ENCODE peak calls at places on chromosome X, in seven cellular contexts. O is stomach, S is neural crest cell, H is psoas muscle, P is foreskin fibroblast, Q is astrocyte, F is left lung. E is an unnamed sample.

GRCh38 chrX:3585719-3586118 is 127.7 kb downstream of the PRKX start:
- DNase-seq in O (no peak), S (no peak), H (no peak), P (no peak), Q (no peak), F (no peak), E (no peak)

GRCh38 chrX:20056704-20057103 is 60.0 kb downstream of the MAP7D2 start:
- DNase-seq in O (no peak), S (no peak), H (no peak), P (no peak), Q (peak; percentile 44), F (no peak), E (no peak)

GRCh38 chrX:79270401-79270800 is 96.7 kb downstream of the ITM2A start:
- DNase-seq in O (peak; percentile 31), S (no peak), H (peak; percentile 52), P (peak; percentile 75), Q (no peak), F (no peak), E (no peak)

GRCh38 chrX:19017271-19017670 is 33.4 kb upstream of the PHKA2 start:
- DNase-seq in O (no peak), S (peak; percentile 2), H (no peak), P (peak; percentile 52), Q (no peak), F (no peak), E (no peak)

GRCh38 chrX:65706041-65706828 is 38.8 kb downstream of the MSN start:
- DNase-seq in O (no peak), S (no peak), H (peak; percentile 66), P (peak; percentile 92), Q (peak; percentile 72), F (peak; percentile 42), E (no peak)

GRCh38 chrX:100410083-100410590 is at the start of gene PCDH19:
- DNase-seq in O (peak; percentile 54), S (peak; percentile 82), H (peak; percentile 70), P (peak; percentile 64), Q (peak; percentile 7), F (peak; percentile 52), E (peak; percentile 76)

GRCh38 chrX:64321507-64321906 is 73.7 kb downstream of the MTMR8 start:
- DNase-seq in O (no peak), S (no peak), H (no peak), P (no peak), Q (no peak), F (no peak), E (no peak)

GRCh38 chrX:108224727-108225455 is 133.3 kb downstream of the ATG4A start:
- DNase-seq in O (no peak), S (peak; percentile 22), H (peak; percentile 31), P (peak; percentile 63), Q (peak; percentile 47), F (no peak), E (no peak)

GRCh38 chrX:71669492-71669891 is 2.1 kb downstream of the LOC101059915 start:
- DNase-seq in O (no peak), S (no peak), H (no peak), P (no peak), Q (no peak), F (peak; percentile 26), E (no peak)

GRCh38 chrX:79452879-79453278 is 85.7 kb upstream of the ITM2A start:
- DNase-seq in O (peak; percentile 34), S (no peak), H (peak; percentile 22), P (no peak), Q (no peak), F (no peak), E (no peak)

GRCh38 chrX:147958316-147958715 is 22.8 kb upstream of the FMR1NB start:
- DNase-seq in O (no peak), S (no peak), H (no peak), P (peak; percentile 82), Q (peak; percentile 52), F (no peak), E (no peak)

GRCh38 chrX:39582091-39582490 is 515.7 kb downstream of the BCOR start:
- DNase-seq in O (peak; percentile 39), S (no peak), H (no peak), P (no peak), Q (peak; percentile 36), F (no peak), E (no peak)

GRCh38 chrX:25175743-25176142 is 160.0 kb upstream of the ARX start:
- DNase-seq in O (no peak), S (no peak), H (no peak), P (no peak), Q (no peak), F (no peak), E (no peak)

GRCh38 chrX:23592741-23593140 is 74.6 kb upstream of the PRDX4 start:
- DNase-seq in O (no peak), S (no peak), H (no peak), P (no peak), Q (no peak), F (no peak), E (no peak)

GRCh38 chrX:38086451-38087215 is 80.3 kb downstream of the SYTL5 start:
- DNase-seq in O (no peak), S (no peak), H (no peak), P (no peak), Q (peak; percentile 83), F (no peak), E (no peak)

GRCh38 chrX:99301990-99302389 is 1108.1 kb downstream of the PCDH19 start:
- DNase-seq in O (no peak), S (no peak), H (no peak), P (no peak), Q (no peak), F (no peak), E (no peak)

GRCh38 chrX:53481093-53481492 is 46.9 kb upstream of the HSD17B10 start:
- DNase-seq in O (peak; percentile 26), S (no peak), H (no peak), P (peak; percentile 19), Q (no peak), F (no peak), E (no peak)

GRCh38 chrX:275967-276587 is 5.1 kb upstream of the PLCXD1 start:
- DNase-seq in O (peak; percentile 90), S (no peak), H (peak; percentile 75), P (peak; percentile 76), Q (peak; percentile 22), F (peak; percentile 86), E (no peak)

GRCh38 chrX:12447448-12448154 is 309.3 kb downstream of the FRMPD4 start:
- DNase-seq in O (no peak), S (no peak), H (no peak), P (peak; percentile 88), Q (peak; percentile 76), F (no peak), E (no peak)

GRCh38 chrX:43813898-43814297 is 68.4 kb downstream of the MAOB start:
- DNase-seq in O (no peak), S (peak; percentile 1), H (peak; percentile 47), P (peak; percentile 20), Q (no peak), F (no peak), E (no peak)

GRCh38 chrX:3244955-3245354 is 101.5 kb downstream of the MXRA5 start:
- DNase-seq in O (no peak), S (no peak), H (no peak), P (peak; percentile 28), Q (no peak), F (no peak), E (no peak)

DNA sequence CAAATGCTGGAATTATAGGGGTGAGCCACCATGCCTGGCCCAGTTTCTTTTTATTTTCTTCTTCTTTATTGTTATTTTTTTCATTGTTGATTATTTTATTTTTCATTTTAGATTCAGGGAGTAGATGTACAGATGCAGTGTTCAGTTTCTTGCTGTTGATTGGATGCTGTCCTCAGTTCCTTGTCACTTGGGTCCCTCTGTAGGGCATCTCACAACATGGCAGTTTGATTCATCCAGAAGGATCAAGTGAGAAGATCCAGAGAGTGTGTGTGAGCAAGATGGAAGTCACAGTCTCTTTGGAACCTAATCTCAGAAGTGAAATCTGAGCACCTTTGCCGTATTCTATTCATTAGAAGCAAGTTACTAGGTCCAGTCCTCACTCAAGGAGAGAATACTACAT is 20.9 kb downstream of the HMGB3 start:
- DNase-seq in O (no peak), S (no peak), H (no peak), P (no peak), Q (no peak), F (no peak), E (no peak)
- TF ChIP-seq CTCF in O (no peak), S (no peak), H (peak; percentile 30), P (peak; percentile 19), Q (no peak), F (no peak), E (no peak)

DNA sequence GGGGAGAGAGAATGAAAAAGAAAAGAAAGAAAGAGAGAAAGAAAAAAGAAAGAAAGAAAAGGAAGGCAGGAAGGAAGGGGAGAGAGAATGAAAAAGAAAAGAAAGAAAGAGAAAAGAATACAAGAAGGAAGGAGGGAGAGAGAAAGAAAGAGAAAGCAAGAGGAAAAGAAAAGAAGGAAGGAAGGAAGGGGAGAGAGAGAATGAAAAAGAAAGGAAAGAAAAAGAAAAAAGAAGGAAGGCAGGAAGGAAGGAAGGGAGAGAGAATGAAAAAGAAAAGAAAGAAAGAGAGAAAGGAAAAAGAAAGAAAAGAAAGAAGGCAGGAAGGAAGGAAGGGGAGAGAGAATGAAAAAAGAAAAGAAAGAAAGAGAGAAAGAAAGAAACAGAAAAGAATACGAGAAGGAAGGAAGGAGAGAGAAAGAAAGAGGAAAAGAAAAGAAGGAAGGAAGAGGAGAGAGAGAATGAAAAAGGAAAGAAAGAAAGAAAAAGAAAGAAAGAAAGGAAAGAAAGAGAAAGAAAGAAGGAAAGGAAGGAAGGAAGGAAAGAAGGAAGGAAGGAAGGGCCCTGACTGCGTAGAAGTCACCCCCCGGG is 15.1 kb upstream of the P2RY8 start:
- DNase-seq in O (no peak), S (no peak), H (no peak), P (no peak), Q (no peak), F (no peak), E (no peak)
- TF ChIP-seq CTCF in O (no peak), S (no peak), H (no peak), P (no peak), Q (no peak), F (no peak), E (no peak)

DNA sequence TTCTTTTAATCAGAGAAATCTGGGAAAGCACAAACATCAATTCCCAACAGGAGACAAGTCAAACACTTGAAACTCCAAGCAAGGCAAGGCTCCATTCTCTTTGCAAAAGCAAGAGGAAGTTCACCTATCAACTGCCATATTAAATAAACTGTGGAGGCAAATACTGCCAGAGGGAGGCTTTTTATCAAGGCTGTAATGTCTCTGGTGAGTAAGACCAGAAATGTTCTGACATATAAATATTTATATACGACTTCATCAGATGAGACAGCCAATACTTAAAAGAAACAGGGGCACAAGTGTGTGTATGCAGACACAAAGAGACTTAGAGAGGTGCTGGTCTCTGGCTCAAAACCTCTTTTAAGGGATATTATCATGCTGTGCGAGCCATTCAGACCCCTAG is 24.5 kb downstream of the DCX start:
- DNase-seq in O (no peak), S (no peak), H (no peak), P (no peak), Q (no peak), F (no peak), E (no peak)
- TF ChIP-seq CTCF in O (no peak), S (no peak), H (no peak), P (no peak), Q (no peak), F (no peak), E (no peak)

GRCh38 chrX:137926090-137926489 is 360.2 kb downstream of the ZIC3 start:
- DNase-seq in O (no peak), S (no peak), H (no peak), P (no peak), Q (no peak), F (no peak), E (no peak)
- TF ChIP-seq CTCF in O (peak; percentile 33), S (peak; percentile 63), H (peak; percentile 17), P (no peak), Q (peak; percentile 25), F (no peak), E (peak; percentile 53)

E was measured in mesothelial cell of epicardium.